ENCODE peak calls at places on chromosomes 13 and 19, in four cellular contexts. X, Z, S and C are unnamed samples.

GRCh38 chr19:30664358-30665058 is 292.3 kb downstream of the ZNF536 start:
- DNase-seq in X (peak), Z (no peak), S (no peak), C (no peak)

GRCh38 chr13:109415057-109415456 is 371.3 kb downstream of the IRS2 start:
- DNase-seq in X (no peak), Z (no peak), S (no peak), C (no peak)

GRCh38 chr13:46106839-46107371 is 2.1 kb upstream of the CPB2 start:
- DNase-seq in X (no peak), Z (no peak), S (no peak), C (no peak)

GRCh38 chr13:73708393-73708985 is 425.7 kb downstream of the KLF12 start:
- DNase-seq in X (no peak), Z (peak), S (peak), C (peak)

GRCh38 chr19:56837492-56837891 is 3.0 kb downstream of the PEG3 start:
- DNase-seq in X (peak), Z (peak), S (no peak), C (no peak)

GRCh38 chr19:18501832-18502231 is 20.0 kb downstream of the ELL start:
- DNase-seq in X (peak), Z (peak), S (no peak), C (no peak)

GRCh38 chr19:345320-345879 is 804 bp upstream of the MIER2 start:
- DNase-seq in X (no peak), Z (no peak), S (no peak), C (no peak)

GRCh38 chr13:94416454-94417080 is 62.9 kb downstream of the DCT start:
- DNase-seq in X (no peak), Z (no peak), S (no peak), C (no peak)

GRCh38 chr13:71303144-71303543 is 563.9 kb downstream of the DACH1 start:
- DNase-seq in X (no peak), Z (no peak), S (no peak), C (no peak)

GRCh38 chr13:109647046-109647445 is 139.3 kb downstream of the IRS2 start:
- DNase-seq in X (no peak), Z (no peak), S (no peak), C (no peak)

GRCh38 chr19:3656747-3657394 is 30.3 kb upstream of the CACTIN start:
- DNase-seq in X (no peak), Z (no peak), S (no peak), C (no peak)

GRCh38 chr13:26051231-26052135 is at the start of gene SHISA2:
- DNase-seq in X (peak), Z (no peak), S (peak), C (no peak)

GRCh38 chr13:113622791-113623490 is 35.1 kb downstream of the ATP4B start:
- DNase-seq in X (peak), Z (no peak), S (no peak), C (no peak)

GRCh38 chr19:49213791-49214190 is 56.2 kb downstream of the TRPM4 start:
- DNase-seq in X (no peak), Z (no peak), S (no peak), C (no peak)

GRCh38 chr19:58570770-58571574 is 2.2 kb downstream of the MZF1 start:
- DNase-seq in X (peak), Z (no peak), S (peak), C (no peak)

GRCh38 chr13:52118595-52118994 is 10.3 kb downstream of the NEK5 start:
- DNase-seq in X (no peak), Z (no peak), S (no peak), C (no peak)

GRCh38 chr19:8611890-8612806 is 1.6 kb upstream of the ADAMTS10 start:
- DNase-seq in X (peak), Z (peak), S (no peak), C (no peak)

GRCh38 chr19:15123900-15124299 is 16.7 kb downstream of the SYDE1 start:
- DNase-seq in X (peak), Z (peak), S (no peak), C (no peak)

GRCh38 chr19:37348060-37348459 is 22.8 kb upstream of the ZNF527 start:
- DNase-seq in X (no peak), Z (no peak), S (no peak), C (no peak)

GRCh38 chr19:3850320-3850972 is 18.4 kb downstream of the ZFR2 start:
- DNase-seq in X (no peak), Z (no peak), S (no peak), C (no peak)

GRCh38 chr19:4636151-4636717 is 3.1 kb upstream of the TNFAIP8L1 start:
- DNase-seq in X (peak), Z (no peak), S (peak), C (no peak)

GRCh38 chr13:73365240-73365639 is 306.4 kb downstream of the KLF5 start:
- DNase-seq in X (no peak), Z (no peak), S (no peak), C (no peak)

GRCh38 chr13:51532736-51533197 is 51.5 kb upstream of the WDFY2 start:
- DNase-seq in X (no peak), Z (no peak), S (no peak), C (no peak)

GRCh38 chr19:33344210-33344609 is 29.3 kb upstream of the CEBPG start:
- DNase-seq in X (no peak), Z (no peak), S (no peak), C (no peak)

GRCh38 chr19:41957838-41958366 is 1.2 kb downstream of the RABAC1 start:
- DNase-seq in X (peak), Z (peak), S (peak), C (peak)

GRCh38 chr13:40439928-40440327 is 226.5 kb downstream of the FOXO1 start:
- DNase-seq in X (peak), Z (peak), S (no peak), C (no peak)

GRCh38 chr13:81116461-81117282 is 775.7 kb upstream of the SPRY2 start:
- DNase-seq in X (no peak), Z (no peak), S (no peak), C (no peak)

GRCh38 chr13:90272356-90272755 is 1075.1 kb upstream of the MIR17HG start:
- DNase-seq in X (no peak), Z (no peak), S (no peak), C (no peak)

GRCh38 chr13:89726690-89727435 is 1620.6 kb upstream of the MIR17HG start:
- DNase-seq in X (no peak), Z (no peak), S (no peak), C (peak)

GRCh38 chr13:26022538-26023292 is 29.1 kb downstream of the SHISA2 start:
- DNase-seq in X (peak), Z (peak), S (no peak), C (peak)

GRCh38 chr19:49552749-49553148 is 24.9 kb downstream of the RCN3 start:
- DNase-seq in X (no peak), Z (no peak), S (peak), C (no peak)

GRCh38 chr13:106161186-106161585 is 374.3 kb downstream of the EFNB2 start:
- DNase-seq in X (no peak), Z (no peak), S (no peak), C (no peak)

GRCh38 chr19:35155981-35156672 is 1.6 kb downstream of the FXYD5 start:
- DNase-seq in X (no peak), Z (no peak), S (no peak), C (no peak)

GRCh38 chr19:311813-312261 is 20.6 kb upstream of the PLPP2 start:
- DNase-seq in X (no peak), Z (no peak), S (no peak), C (no peak)

GRCh38 chr19:9531933-9532332 is 6.5 kb downstream of the ZNF426 start:
- DNase-seq in X (no peak), Z (no peak), S (no peak), C (no peak)

GRCh38 chr13:113077953-113078894 is 27.4 kb upstream of the F7 start:
- DNase-seq in X (peak), Z (no peak), S (no peak), C (no peak)

GRCh38 chr13:74986609-74987008 is 495.4 kb downstream of the TBC1D4 start:
- DNase-seq in X (no peak), Z (no peak), S (no peak), C (no peak)

GRCh38 chr19:623974-624373 is 9.4 kb downstream of the POLRMT start:
- DNase-seq in X (no peak), Z (no peak), S (no peak), C (no peak)

GRCh38 chr13:98303858-98304257 is 126.8 kb upstream of the RNF113B start:
- DNase-seq in X (no peak), Z (no peak), S (no peak), C (no peak)

GRCh38 chr13:98299954-98300350 is 122.9 kb upstream of the RNF113B start:
- DNase-seq in X (no peak), Z (no peak), S (no peak), C (no peak)

GRCh38 chr13:98299243-98299953 is 122.3 kb upstream of the RNF113B start:
- DNase-seq in X (no peak), Z (no peak), S (no peak), C (no peak)

GRCh38 chr13:98300956-98301641 is 124.0 kb upstream of the RNF113B start:
- DNase-seq in X (no peak), Z (no peak), S (no peak), C (peak)

DNA sequence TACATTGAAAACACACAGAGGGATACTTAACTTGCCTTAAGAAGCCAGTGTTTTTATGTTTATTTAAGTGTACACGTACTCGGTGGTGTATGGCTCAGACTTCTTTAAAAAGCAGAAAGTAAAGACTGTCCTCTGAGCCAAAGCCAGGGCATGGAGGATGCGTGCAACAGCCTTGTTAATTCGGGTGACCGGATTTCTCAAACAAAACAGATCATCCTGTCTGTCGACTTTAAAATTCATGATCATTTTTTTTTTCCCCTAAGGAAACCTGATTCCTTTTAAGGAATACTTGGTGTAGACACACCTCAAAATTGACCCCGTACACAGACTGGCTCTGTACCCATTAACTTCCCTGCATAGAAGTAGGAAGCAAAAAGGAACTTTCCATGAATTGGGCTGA is 124.7 kb upstream of the RNF113B start:
- DNase-seq in X (no peak), Z (no peak), S (no peak), C (no peak)
- H3K27ac ChIP-seq in X (no peak), Z (no peak), S (no peak), C (peak)

GRCh38 chr19:46412983-46413261 is 442 bp downstream of the CCDC8 start:
- DNase-seq in X (no peak), Z (no peak), S (no peak), C (no peak)

GRCh38 chr19:46413262-46414031 is at the start of gene CCDC8:
- DNase-seq in X (peak), Z (peak), S (no peak), C (no peak)

GRCh38 chr19:46411088-46412033 is 2.0 kb downstream of the CCDC8 start:
- DNase-seq in X (peak), Z (no peak), S (no peak), C (no peak)

GRCh38 chr19:46410205-46411087 is 2.9 kb downstream of the CCDC8 start:
- DNase-seq in X (no peak), Z (no peak), S (no peak), C (no peak)

GRCh38 chr19:46412034-46412982 is 1.1 kb downstream of the CCDC8 start:
- DNase-seq in X (peak), Z (no peak), S (no peak), C (no peak)
- H3K27ac ChIP-seq in X (peak), Z (peak), S (no peak), C (peak)

GRCh38 chr13:101309014-101309619 is 107.2 kb downstream of the NALCN start:
- DNase-seq in X (no peak), Z (no peak), S (no peak), C (no peak)
- H3K27ac ChIP-seq in X (no peak), Z (peak), S (no peak), C (no peak)

DNA sequence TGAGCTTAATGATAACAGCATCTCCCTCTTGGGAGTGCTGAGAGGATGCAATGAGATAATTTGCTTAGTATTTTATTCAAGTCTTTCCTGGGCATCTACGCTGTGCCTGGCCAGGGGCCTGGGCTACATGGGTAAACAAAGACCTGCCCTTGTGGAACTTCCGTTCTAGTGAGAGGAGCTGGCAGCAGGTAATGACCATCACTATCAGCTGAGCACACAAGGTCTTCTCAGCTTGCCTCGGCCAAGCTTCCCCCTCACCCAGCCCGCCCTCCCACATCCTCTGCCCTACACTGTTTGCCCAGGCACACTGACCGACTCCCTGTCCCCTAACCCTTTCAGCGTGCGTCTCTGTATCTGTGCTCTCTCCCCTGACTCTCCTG is 8.6 kb upstream of the FKRP start:
- DNase-seq in X (peak), Z (no peak), S (no peak), C (no peak)
- H3K27ac ChIP-seq in X (peak), Z (peak), S (no peak), C (no peak)

DNA sequence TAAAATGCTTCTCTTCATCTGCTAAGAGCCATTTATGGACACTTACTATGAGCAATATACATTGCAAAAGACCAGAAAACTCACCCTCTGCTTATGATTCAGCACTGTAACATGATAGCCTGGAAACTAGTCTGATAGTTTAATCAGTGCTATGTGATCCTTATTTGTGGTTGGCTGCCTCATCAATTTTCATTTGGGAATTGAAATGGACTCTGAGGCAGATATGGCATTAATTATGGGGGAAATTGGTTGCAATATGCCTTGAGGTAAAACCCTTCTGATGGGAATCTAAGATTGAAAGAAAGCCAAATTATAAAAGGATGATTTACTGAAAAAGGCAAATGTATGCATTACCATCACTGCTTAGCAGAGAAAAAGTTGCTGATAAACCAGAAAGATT is 33.5 kb downstream of the FAM216B start:
- DNase-seq in X (no peak), Z (no peak), S (no peak), C (no peak)
- H3K27ac ChIP-seq in X (no peak), Z (no peak), S (no peak), C (no peak)

GRCh38 chr19:14019100-14019499 is 8.8 kb upstream of the RLN3 start:
- DNase-seq in X (no peak), Z (no peak), S (no peak), C (no peak)

GRCh38 chr19:14021474-14021873 is 6.5 kb upstream of the RLN3 start:
- DNase-seq in X (peak), Z (no peak), S (no peak), C (no peak)

GRCh38 chr19:14027856-14028450 is at the start of gene RLN3:
- DNase-seq in X (no peak), Z (no peak), S (no peak), C (no peak)

GRCh38 chr19:14022469-14022868 is 5.5 kb upstream of the RLN3 start:
- DNase-seq in X (no peak), Z (no peak), S (no peak), C (no peak)

DNA sequence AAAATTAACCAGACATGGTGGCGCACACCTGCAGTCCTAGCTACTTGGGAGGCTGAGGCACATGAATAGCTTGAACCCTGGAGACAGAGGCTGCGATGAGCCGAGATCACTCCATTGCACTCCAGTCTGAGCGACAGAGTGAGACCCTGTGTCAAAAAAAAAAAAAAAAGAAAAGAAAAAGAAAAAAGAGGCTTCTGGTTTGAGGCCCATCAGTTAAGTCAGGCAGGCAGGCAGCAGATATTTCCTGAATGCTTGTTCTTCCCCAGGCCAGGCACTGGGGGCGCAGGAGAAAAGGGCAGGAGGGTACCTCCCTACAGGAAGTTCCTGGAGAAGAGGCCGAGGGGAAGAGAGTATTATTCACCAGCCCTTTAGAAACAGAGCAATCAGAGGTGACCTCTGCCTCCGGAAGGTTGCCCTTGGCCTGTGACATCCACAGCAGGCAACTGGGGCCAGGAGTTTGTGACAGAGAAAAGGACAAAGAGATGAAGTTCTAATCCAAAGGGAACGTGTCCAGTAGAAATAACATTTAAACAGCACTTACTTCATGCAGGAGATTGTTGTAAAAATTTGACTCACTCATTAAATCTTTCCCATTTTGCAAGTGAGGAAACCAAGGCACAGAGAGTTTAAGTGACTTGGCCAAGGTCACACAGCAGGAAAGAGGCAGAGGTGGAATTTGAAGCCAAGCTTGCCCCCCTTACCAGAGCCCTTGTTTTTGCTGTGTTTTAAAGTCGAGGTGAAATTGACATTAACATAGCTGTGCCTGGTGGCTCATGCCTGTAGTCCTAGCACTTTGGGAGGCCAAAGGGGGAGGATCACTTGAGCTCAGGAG is 4.3 kb upstream of the RLN3 start:
- DNase-seq in X (peak), Z (no peak), S (no peak), C (no peak)
- H3K27ac ChIP-seq in X (no peak), Z (no peak), S (no peak), C (peak)

GRCh38 chr13:43815204-43815603 is 28.4 kb upstream of the ENOX1 start:
- DNase-seq in X (no peak), Z (no peak), S (no peak), C (no peak)
- H3K27ac ChIP-seq in X (peak), Z (peak), S (no peak), C (no peak)

GRCh38 chr19:38974599-38975213 is 836 bp downstream of the FBXO17 start:
- DNase-seq in X (no peak), Z (no peak), S (no peak), C (no peak)

GRCh38 chr19:38971672-38972071 is 3.9 kb downstream of the FBXO17 start:
- DNase-seq in X (no peak), Z (no peak), S (no peak), C (no peak)

GRCh38 chr19:38975861-38976271 is 324 bp upstream of the FBXO17 start:
- DNase-seq in X (no peak), Z (no peak), S (no peak), C (peak)

GRCh38 chr19:38975214-38975860 is at the start of gene FBXO17:
- DNase-seq in X (peak), Z (peak), S (no peak), C (peak)

DNA sequence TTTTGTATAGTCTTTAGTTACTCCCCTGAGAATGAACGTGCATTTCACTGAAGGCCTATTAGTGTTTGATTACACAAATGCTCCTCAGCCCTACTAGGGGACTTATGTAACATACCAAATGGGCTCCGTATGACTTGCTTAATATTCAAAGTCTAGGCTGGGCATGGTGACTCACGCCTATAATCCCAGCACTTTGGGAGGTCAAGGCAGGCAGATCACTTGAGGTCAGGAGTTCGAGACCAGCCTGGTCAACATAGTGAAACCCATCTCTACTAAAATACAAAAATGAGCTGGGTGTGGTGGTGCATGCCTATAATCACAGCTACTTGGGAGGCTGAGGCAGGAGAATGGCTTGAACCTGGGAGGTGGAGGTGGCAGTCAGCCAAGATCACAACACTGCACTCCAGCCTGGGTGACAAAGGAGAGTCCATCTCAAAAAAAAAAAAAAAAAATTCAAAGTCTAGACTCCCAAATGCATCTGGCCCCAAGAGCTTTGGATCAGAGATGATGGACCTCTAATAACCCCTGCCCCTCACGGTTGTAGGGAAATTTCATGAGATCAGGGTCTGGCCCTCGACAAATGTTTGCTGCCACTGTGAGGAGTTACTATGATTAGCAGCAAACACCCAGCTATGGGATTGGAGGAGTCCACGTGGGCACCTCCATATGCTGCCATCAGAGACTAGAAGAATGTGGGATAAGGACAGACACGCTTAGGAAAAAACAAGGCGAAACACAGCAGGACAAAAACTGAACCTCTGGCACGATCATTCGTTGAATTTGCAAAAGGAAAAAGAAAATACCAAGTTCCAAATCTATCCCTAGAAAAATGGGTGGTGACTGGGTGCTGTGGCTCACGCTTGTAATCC is 4.6 kb downstream of the FBXO17 start:
- DNase-seq in X (no peak), Z (no peak), S (no peak), C (no peak)
- H3K27ac ChIP-seq in X (no peak), Z (no peak), S (no peak), C (peak)